ENCODE peak calls at places on chromosome X, in six cellular contexts. One of them, this sample, is unnamed.

GRCh38 chrX:111168314-111168713 is 72.3 kb downstream of the PAK3 start:
- DNase-seq in HS-27A: no peak
- DNase-seq in fibroblast of the aortic adventitia: no peak
- DNase-seq in NCI-H146: peak
- DNase-seq in colonic mucosa: no peak
- DNase-seq in HFF-Myc: no peak
- DNase-seq in this sample: peak

GRCh38 chrX:455673-456072 is 69.0 kb upstream of the PPP2R3B start:
- DNase-seq in HS-27A: no peak
- DNase-seq in fibroblast of the aortic adventitia: no peak
- DNase-seq in NCI-H146: no peak
- DNase-seq in colonic mucosa: no peak
- DNase-seq in HFF-Myc: no peak
- DNase-seq in this sample: no peak

GRCh38 chrX:123859828-123860505 is at the start of gene XIAP:
- DNase-seq in HS-27A: peak
- DNase-seq in fibroblast of the aortic adventitia: peak
- DNase-seq in NCI-H146: peak
- DNase-seq in colonic mucosa: peak
- DNase-seq in HFF-Myc: peak
- DNase-seq in this sample: peak

GRCh38 chrX:45351478-45351877 is 150.8 kb upstream of the DIPK2B start:
- DNase-seq in HS-27A: peak
- DNase-seq in fibroblast of the aortic adventitia: peak
- DNase-seq in NCI-H146: no peak
- DNase-seq in colonic mucosa: no peak
- DNase-seq in HFF-Myc: no peak
- DNase-seq in this sample: peak

GRCh38 chrX:154986826-154987575 is 35.5 kb downstream of the F8 start:
- DNase-seq in HS-27A: no peak
- DNase-seq in fibroblast of the aortic adventitia: peak
- DNase-seq in NCI-H146: no peak
- DNase-seq in colonic mucosa: no peak
- DNase-seq in HFF-Myc: no peak
- DNase-seq in this sample: no peak

GRCh38 chrX:131746491-131746968 is 202.7 kb downstream of the OR13H1 start:
- DNase-seq in HS-27A: no peak
- DNase-seq in fibroblast of the aortic adventitia: peak
- DNase-seq in NCI-H146: peak
- DNase-seq in colonic mucosa: peak
- DNase-seq in HFF-Myc: no peak
- DNase-seq in this sample: peak

GRCh38 chrX:73876897-73877296 is 313.9 kb downstream of the CHIC1 start:
- DNase-seq in HS-27A: no peak
- DNase-seq in fibroblast of the aortic adventitia: no peak
- DNase-seq in NCI-H146: no peak
- DNase-seq in colonic mucosa: no peak
- DNase-seq in HFF-Myc: no peak
- DNase-seq in this sample: no peak

GRCh38 chrX:805988-806387 is 175.4 kb downstream of the SHOX start:
- DNase-seq in HS-27A: no peak
- DNase-seq in fibroblast of the aortic adventitia: no peak
- DNase-seq in NCI-H146: no peak
- DNase-seq in colonic mucosa: no peak
- DNase-seq in HFF-Myc: no peak
- DNase-seq in this sample: no peak

GRCh38 chrX:10146350-10146749 is 10.4 kb upstream of the CLCN4 start:
- DNase-seq in HS-27A: no peak
- DNase-seq in fibroblast of the aortic adventitia: peak
- DNase-seq in NCI-H146: no peak
- DNase-seq in colonic mucosa: no peak
- DNase-seq in HFF-Myc: no peak
- DNase-seq in this sample: no peak

GRCh38 chrX:107398115-107398514 is 51.3 kb upstream of the FRMPD3 start:
- DNase-seq in HS-27A: no peak
- DNase-seq in fibroblast of the aortic adventitia: no peak
- DNase-seq in NCI-H146: no peak
- DNase-seq in colonic mucosa: no peak
- DNase-seq in HFF-Myc: no peak
- DNase-seq in this sample: no peak

GRCh38 chrX:49877397-49878101 is 1.7 kb upstream of the USP27X start:
- DNase-seq in HS-27A: no peak
- DNase-seq in fibroblast of the aortic adventitia: no peak
- DNase-seq in NCI-H146: peak
- DNase-seq in colonic mucosa: no peak
- DNase-seq in HFF-Myc: no peak
- DNase-seq in this sample: no peak